ENCODE peak calls at places on chromosomes 16 and 17, in nine cellular contexts. I is uterus; H is pancreas; S is foreskin keratinocyte; F is CD4-positive, alpha-beta T cell; Z is H9; J is right lobe of liver; V is CD8-positive, alpha-beta T cell; N is right cardiac atrium. A is an unnamed sample.

GRCh38 chr16:89195521-89196171 is 4.7 kb downstream of the SLC22A31 start:
- DNase-seq in V (no peak), F (no peak), H (peak), Z (peak), N (peak), I (no peak), J (no peak), S (no peak), A (no peak)

GRCh38 chr17:43467981-43468541 is 15.7 kb upstream of the DHX8 start:
- DNase-seq in V (no peak), F (no peak), N (no peak), I (peak), Z (no peak), J (no peak), H (no peak), S (peak), A (peak)

GRCh38 chr17:1438593-1439083 is 17.4 kb downstream of the CRK start:
- DNase-seq in J (no peak), V (no peak), Z (no peak), H (no peak), N (no peak), F (no peak), S (no peak), I (no peak), A (no peak)

GRCh38 chr17:31677681-31678080 is 181.4 kb downstream of the COPRS start:
- DNase-seq in N (no peak), J (peak), Z (peak), H (no peak), V (no peak), S (no peak), I (no peak), F (no peak), A (no peak)

GRCh38 chr16:35221482-35222185 is 1762.2 kb downstream of the TP53TG3F start:
- DNase-seq in S (no peak), I (no peak), Z (no peak), N (no peak), V (no peak), F (no peak), J (no peak), H (no peak), A (no peak)

GRCh38 chr17:45265823-45266222 is 3.9 kb upstream of the SPATA32 start:
- DNase-seq in H (no peak), Z (no peak), F (no peak), S (no peak), J (no peak), I (no peak), N (no peak), V (no peak), A (no peak)

GRCh38 chr17:36511216-36511615 is 23.5 kb downstream of the MYO19 start:
- DNase-seq in F (no peak), V (no peak), H (no peak), Z (no peak), I (no peak), S (no peak), J (no peak), N (no peak), A (no peak)

GRCh38 chr17:40480501-40481003 is 20.9 kb downstream of the TNS4 start:
- DNase-seq in Z (peak), N (peak), H (no peak), J (no peak), F (peak), I (no peak), S (peak), V (peak), A (no peak)

GRCh38 chr17:28957277-28957991 is 6.1 kb upstream of the PHF12 start:
- DNase-seq in Z (no peak), V (no peak), I (no peak), S (no peak), J (no peak), H (peak), N (peak), F (no peak), A (no peak)

GRCh38 chr17:55289978-55290377 is 25.2 kb downstream of the HLF start:
- DNase-seq in Z (no peak), F (no peak), S (no peak), V (no peak), N (no peak), J (no peak), I (no peak), H (no peak), A (no peak)

GRCh38 chr16:66741971-66742396 is 9.4 kb downstream of the DYNC1LI2 start:
- DNase-seq in H (no peak), S (no peak), J (no peak), F (no peak), N (no peak), I (no peak), V (no peak), Z (no peak), A (no peak)

GRCh38 chr16:69762843-69763556 is 868 bp downstream of the WWP2 start:
- DNase-seq in V (no peak), Z (no peak), H (no peak), J (no peak), S (peak), N (no peak), F (no peak), I (no peak), A (no peak)

GRCh38 chr17:40535924-40536717 is 29.2 kb downstream of the CCR7 start:
- DNase-seq in F (no peak), H (no peak), V (no peak), I (peak), N (peak), Z (no peak), S (no peak), J (no peak), A (no peak)

GRCh38 chr17:71753070-71753469 is 367.8 kb upstream of the SOX9 start:
- DNase-seq in S (no peak), H (no peak), V (no peak), I (no peak), Z (no peak), J (no peak), F (no peak), N (no peak), A (no peak)

GRCh38 chr16:89384282-89384681 is 106.1 kb downstream of the ANKRD11 start:
- DNase-seq in J (no peak), N (no peak), H (no peak), I (no peak), F (no peak), V (no peak), Z (no peak), S (no peak), A (no peak)

GRCh38 chr16:58755989-58756649 is 22.0 kb upstream of the GOT2 start:
- DNase-seq in J (peak), S (peak), F (peak), H (no peak), N (peak), I (peak), V (peak), Z (peak), A (peak)

GRCh38 chr16:70746708-70747424 is 54.1 kb downstream of the VAC14 start:
- DNase-seq in S (peak), H (no peak), N (peak), I (peak), V (no peak), J (peak), F (no peak), Z (no peak), A (no peak)

GRCh38 chr17:34503804-34504203 is 75.6 kb upstream of the TMEM132E start:
- DNase-seq in F (no peak), N (peak), Z (no peak), J (no peak), S (no peak), I (no peak), V (no peak), H (no peak), A (no peak)

GRCh38 chr17:49496866-49497146 is 1.7 kb downstream of the NGFR start:
- DNase-seq in F (no peak), H (no peak), N (no peak), J (no peak), Z (no peak), V (no peak), I (no peak), S (no peak), A (no peak)

GRCh38 chr17:21019976-21020575 is 22.7 kb downstream of the USP22 start:
- DNase-seq in S (no peak), Z (no peak), I (no peak), J (no peak), N (peak), F (no peak), H (no peak), V (no peak), A (peak)

GRCh38 chr17:11779906-11780305 is 181.6 kb downstream of the DNAH9 start:
- DNase-seq in V (no peak), I (no peak), F (no peak), J (no peak), N (no peak), H (no peak), S (peak), Z (no peak), A (no peak)

GRCh38 chr17:68398731-68399637 is 58.3 kb downstream of the WIPI1 start:
- DNase-seq in N (peak), V (no peak), S (peak), J (no peak), F (no peak), Z (peak), I (peak), H (peak), A (no peak)

GRCh38 chr17:68399638-68400403 is 57.5 kb downstream of the WIPI1 start:
- DNase-seq in Z (peak), V (no peak), I (no peak), S (no peak), H (no peak), N (no peak), F (peak), J (no peak), A (no peak)

GRCh38 chr17:68403122-68403521 is 54.2 kb downstream of the WIPI1 start:
- DNase-seq in H (no peak), Z (no peak), V (no peak), J (no peak), N (no peak), I (no peak), F (no peak), S (no peak), A (no peak)

GRCh38 chr17:68401288-68401687 is 56.0 kb downstream of the WIPI1 start:
- DNase-seq in N (no peak), J (no peak), S (no peak), V (no peak), Z (peak), F (no peak), H (no peak), I (no peak), A (no peak)

GRCh38 chr17:68400404-68400735 is 56.9 kb downstream of the WIPI1 start:
- DNase-seq in I (no peak), Z (peak), N (no peak), S (no peak), J (no peak), H (no peak), F (no peak), V (no peak), A (no peak)
- H3K27ac ChIP-seq in I (peak), Z (no peak), N (no peak), S (no peak), J (no peak), H (no peak), F (no peak), V (no peak), A (no peak)

DNA sequence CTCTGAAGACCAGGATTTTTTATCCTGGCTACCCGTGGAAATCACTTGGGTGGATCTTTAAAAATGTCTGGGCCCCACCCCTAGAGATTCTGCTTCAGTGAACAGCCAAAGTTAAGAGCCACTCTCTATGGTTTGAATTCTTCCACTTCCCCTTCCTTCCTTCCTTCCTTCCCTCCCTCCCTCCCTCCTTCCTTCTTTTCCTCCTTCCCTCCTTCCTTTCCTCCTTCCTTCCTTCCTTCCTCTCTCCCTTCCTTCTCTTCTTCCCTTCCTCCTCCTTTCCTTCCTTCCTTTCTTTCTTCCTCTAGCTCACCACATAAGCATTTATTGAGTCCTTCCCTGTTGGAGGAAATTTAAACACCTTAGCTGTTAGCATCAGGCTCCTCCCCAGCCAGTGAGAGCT is 203.6 kb downstream of the KATNIP start:
- DNase-seq in I (no peak), N (no peak), F (no peak), J (no peak), Z (no peak), S (no peak), H (no peak), V (no peak), A (no peak)
- H3K27ac ChIP-seq in I (no peak), N (no peak), F (no peak), J (no peak), Z (no peak), S (no peak), H (no peak), V (no peak), A (no peak)

DNA sequence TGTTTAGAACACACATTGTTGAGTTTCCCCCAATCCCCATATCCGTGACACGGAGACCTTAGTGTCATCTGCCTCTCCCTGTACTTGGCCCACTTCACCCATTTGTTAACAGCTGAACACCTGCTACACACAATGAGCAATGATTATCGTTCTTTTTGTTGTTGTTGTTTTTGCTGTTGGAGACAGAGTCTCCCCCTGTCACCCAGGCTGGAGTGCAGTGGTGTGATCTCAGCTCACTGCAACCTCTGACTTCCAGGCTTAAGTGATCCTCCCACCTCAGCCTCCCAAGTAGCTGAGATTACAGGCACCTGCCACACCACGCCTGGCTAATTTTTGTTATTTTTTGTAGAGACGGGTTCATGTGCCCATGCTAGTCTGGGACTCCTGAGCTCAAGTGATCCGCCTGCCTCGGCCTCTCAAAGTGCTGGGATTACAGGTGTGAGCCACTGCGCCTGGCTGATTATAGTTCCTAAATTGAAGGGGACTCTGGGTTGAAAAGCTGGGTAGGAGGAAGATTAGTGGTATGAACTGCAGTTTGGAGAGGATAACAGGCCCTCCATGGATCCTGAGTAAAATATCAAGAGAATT is 21.6 kb downstream of the NDE1 start:
- DNase-seq in V (no peak), Z (no peak), H (no peak), F (no peak), I (no peak), S (no peak), J (no peak), N (no peak), A (no peak)
- H3K27ac ChIP-seq in V (peak), Z (no peak), H (no peak), F (peak), I (peak), S (peak), J (no peak), N (peak), A (peak)

DNA sequence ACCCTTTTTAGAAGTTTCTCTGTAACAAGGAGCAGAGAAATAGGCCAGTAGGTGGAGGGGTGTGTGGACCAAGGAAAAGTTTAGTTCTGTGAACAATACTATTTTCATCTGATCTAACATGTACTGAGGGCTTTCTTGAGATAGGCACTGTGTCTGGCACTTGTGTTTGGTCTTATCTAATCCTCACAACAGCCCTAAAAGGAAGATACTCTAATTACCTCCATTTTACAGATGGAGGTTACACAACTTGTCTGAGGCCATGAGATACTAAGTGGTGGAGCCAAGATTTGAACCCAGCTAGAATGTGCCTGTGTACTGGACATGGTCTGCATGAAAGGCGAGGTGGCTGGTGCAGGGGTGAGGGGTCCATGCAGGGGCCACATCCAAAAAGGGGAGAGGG is 4.5 kb downstream of the TNFSF12 start:
- DNase-seq in J (no peak), H (no peak), V (no peak), N (no peak), Z (no peak), S (no peak), I (no peak), F (no peak), A (no peak)
- H3K27ac ChIP-seq in J (no peak), H (peak), V (peak), N (no peak), Z (no peak), S (no peak), I (no peak), F (peak), A (no peak)